ENCODE peak calls at places on chromosomes 5 and 9, in four cellular contexts. One of them, this sample, is unnamed.

GRCh38 chr9:75545292-75545691 is 345.2 kb upstream of the PCSK5 start:
- DNase-seq in stimulated activated CD4-positive, alpha-beta T cell treated with anti-CD3 and anti-CD28 coated beads, Interleukin-4, amount 100 ng/mL, for 48 hours: no peak
- DNase-seq in fibroblast of mammary gland: no peak
- DNase-seq in ureter: no peak
- DNase-seq in this sample: no peak

GRCh38 chr5:109656829-109657228 is 32.9 kb upstream of the MAN2A1 start:
- DNase-seq in stimulated activated CD4-positive, alpha-beta T cell treated with anti-CD3 and anti-CD28 coated beads, Interleukin-4, amount 100 ng/mL, for 48 hours: no peak
- DNase-seq in fibroblast of mammary gland: peak; percentile 63
- DNase-seq in ureter: peak; percentile 44
- DNase-seq in this sample: peak; percentile 53

GRCh38 chr5:89703799-89704198 is 705.8 kb downstream of the CETN3 start:
- DNase-seq in stimulated activated CD4-positive, alpha-beta T cell treated with anti-CD3 and anti-CD28 coated beads, Interleukin-4, amount 100 ng/mL, for 48 hours: no peak
- DNase-seq in fibroblast of mammary gland: no peak
- DNase-seq in ureter: no peak
- DNase-seq in this sample: no peak

GRCh38 chr9:125758986-125759811 is 12.0 kb downstream of the PBX3 start:
- DNase-seq in stimulated activated CD4-positive, alpha-beta T cell treated with anti-CD3 and anti-CD28 coated beads, Interleukin-4, amount 100 ng/mL, for 48 hours: no peak
- DNase-seq in fibroblast of mammary gland: no peak
- DNase-seq in ureter: no peak
- DNase-seq in this sample: no peak

GRCh38 chr5:181119105-181119504 is 11.9 kb downstream of the OR2V1 start:
- DNase-seq in stimulated activated CD4-positive, alpha-beta T cell treated with anti-CD3 and anti-CD28 coated beads, Interleukin-4, amount 100 ng/mL, for 48 hours: no peak
- DNase-seq in fibroblast of mammary gland: no peak
- DNase-seq in ureter: no peak
- DNase-seq in this sample: no peak

GRCh38 chr9:87677776-87678587 is 47.9 kb upstream of the CTSL start:
- DNase-seq in stimulated activated CD4-positive, alpha-beta T cell treated with anti-CD3 and anti-CD28 coated beads, Interleukin-4, amount 100 ng/mL, for 48 hours: no peak
- DNase-seq in fibroblast of mammary gland: no peak
- DNase-seq in ureter: no peak
- DNase-seq in this sample: peak; percentile 42

GRCh38 chr9:2709645-2710101 is 7.6 kb upstream of the KCNV2 start:
- DNase-seq in stimulated activated CD4-positive, alpha-beta T cell treated with anti-CD3 and anti-CD28 coated beads, Interleukin-4, amount 100 ng/mL, for 48 hours: no peak
- DNase-seq in fibroblast of mammary gland: no peak
- DNase-seq in ureter: no peak
- DNase-seq in this sample: no peak

GRCh38 chr5:15521349-15521937 is 21.5 kb downstream of the FBXL7 start:
- DNase-seq in stimulated activated CD4-positive, alpha-beta T cell treated with anti-CD3 and anti-CD28 coated beads, Interleukin-4, amount 100 ng/mL, for 48 hours: no peak
- DNase-seq in fibroblast of mammary gland: peak; percentile 39
- DNase-seq in ureter: no peak
- DNase-seq in this sample: no peak

GRCh38 chr5:158899792-158900191 is 199.9 kb downstream of the EBF1 start:
- DNase-seq in stimulated activated CD4-positive, alpha-beta T cell treated with anti-CD3 and anti-CD28 coated beads, Interleukin-4, amount 100 ng/mL, for 48 hours: no peak
- DNase-seq in fibroblast of mammary gland: peak; percentile 91
- DNase-seq in ureter: peak; percentile 64
- DNase-seq in this sample: no peak

GRCh38 chr5:75052461-75053285 is at the start of gene GCNT4:
- DNase-seq in stimulated activated CD4-positive, alpha-beta T cell treated with anti-CD3 and anti-CD28 coated beads, Interleukin-4, amount 100 ng/mL, for 48 hours: peak; percentile 25
- DNase-seq in fibroblast of mammary gland: peak; percentile 24
- DNase-seq in ureter: peak; percentile 59
- DNase-seq in this sample: peak; percentile 53